ENCODE peak calls at places on chromosomes 7 and 10, in six cellular contexts. Z, L, E, J, U and H are unnamed samples.

GRCh38 chr7:121384159-121384745 is 11.9 kb downstream of the FAM3C start:
- DNase-seq in Z (no peak), L (no peak), E (no peak), J (no peak), U (no peak), H (no peak)

GRCh38 chr10:100761191-100761590 is 15.8 kb downstream of the PAX2 start:
- DNase-seq in Z (no peak), L (no peak), E (no peak), J (no peak), U (no peak), H (no peak)

GRCh38 chr10:49597426-49598163 is 12.5 kb upstream of the SLC18A3 start:
- DNase-seq in Z (no peak), L (no peak), E (no peak), J (no peak), U (no peak), H (no peak)

GRCh38 chr10:115422624-115423023 is 329.5 kb downstream of the ATRNL1 start:
- DNase-seq in Z (no peak), L (no peak), E (no peak), J (no peak), U (no peak), H (no peak)

GRCh38 chr7:2821161-2821841 is 22.8 kb downstream of the GNA12 start:
- DNase-seq in Z (no peak), L (peak; percentile 30), E (no peak), J (no peak), U (no peak), H (peak; percentile 58)

GRCh38 chr7:5183155-5183554 is 6.9 kb upstream of the WIPI2 start:
- DNase-seq in Z (no peak), L (no peak), E (no peak), J (no peak), U (no peak), H (no peak)

GRCh38 chr10:44352316-44353127 is 32.4 kb downstream of the CXCL12 start:
- DNase-seq in Z (peak; percentile 39), L (no peak), E (no peak), J (no peak), U (peak; percentile 31), H (peak; percentile 8)

GRCh38 chr10:77428776-77429395 is 208.7 kb downstream of the KCNMA1 start:
- DNase-seq in Z (peak; percentile 29), L (no peak), E (no peak), J (no peak), U (peak; percentile 36), H (peak; percentile 54)

GRCh38 chr10:85916999-85917573 is 449.5 kb downstream of the GRID1 start:
- DNase-seq in Z (no peak), L (no peak), E (no peak), J (no peak), U (peak; percentile 16), H (no peak)

GRCh38 chr7:30837581-30837980 is 66.4 kb downstream of the MINDY4 start:
- DNase-seq in Z (no peak), L (no peak), E (no peak), J (no peak), U (no peak), H (no peak)

GRCh38 chr7:28726563-28726962 is 231.6 kb downstream of the TRIL start:
- DNase-seq in Z (no peak), L (no peak), E (no peak), J (no peak), U (no peak), H (no peak)

GRCh38 chr7:100021297-100021696 is 5.9 kb downstream of the ZKSCAN1 start:
- DNase-seq in Z (no peak), L (no peak), E (no peak), J (no peak), U (no peak), H (no peak)